ENCODE peak calls at places on chromosomes 3 and 15, in five cellular contexts. I, U, X, C and M are unnamed samples. For H3K4me1, the result is how much of the 10 kb centered on the place peaks cover.

GRCh38 chr3:171088984-171089754 is 62.6 kb upstream of the SLC2A2 start:
- DNase-seq in I (no peak), U (no peak), X (no peak), C (no peak), M (no peak)

GRCh38 chr15:52778457-52778856 is 11.7 kb downstream of the ONECUT1 start:
- DNase-seq in I (no peak), U (no peak), X (peak), C (no peak), M (no peak)

GRCh38 chr3:112499328-112499727 is at the start of gene BTLA:
- DNase-seq in I (peak), U (no peak), X (no peak), C (no peak), M (peak)

GRCh38 chr3:184620101-184620798 is 58.7 kb downstream of the EPHB3 start:
- DNase-seq in I (no peak), U (no peak), X (no peak), C (no peak), M (no peak)

GRCh38 chr3:29381595-29381994 is 100.7 kb downstream of the RBMS3 start:
- DNase-seq in I (no peak), U (no peak), X (no peak), C (no peak), M (no peak)

GRCh38 chr15:64137226-64137833 is 14.2 kb upstream of the SNX22 start:
- DNase-seq in I (peak), U (no peak), X (no peak), C (no peak), M (no peak)

GRCh38 chr3:13668136-13668535 is 119.2 kb downstream of the FBLN2 start:
- DNase-seq in I (no peak), U (no peak), X (no peak), C (no peak), M (no peak)

GRCh38 chr3:197590313-197590962 is 34.7 kb upstream of the BDH1 start:
- DNase-seq in I (no peak), U (no peak), X (no peak), C (peak), M (no peak)

GRCh38 chr3:20340324-20340928 is 154.4 kb upstream of the SGO1 start:
- DNase-seq in I (peak), U (peak), X (peak), C (peak), M (peak)

GRCh38 chr3:23600178-23600577 is 205.6 kb upstream of the UBE2E1 start:
- DNase-seq in I (no peak), U (no peak), X (no peak), C (no peak), M (no peak)

GRCh38 chr3:122085666-122086065 is 30.5 kb downstream of the CD86 start:
- DNase-seq in I (no peak), U (no peak), X (no peak), C (no peak), M (no peak)

GRCh38 chr15:70955151-70955550 is 62.5 kb downstream of the LRRC49 start:
- DNase-seq in I (no peak), U (no peak), X (no peak), C (no peak), M (no peak)

GRCh38 chr15:38828031-38828532 is 263.5 kb upstream of the RASGRP1 start:
- DNase-seq in I (no peak), U (no peak), X (no peak), C (no peak), M (no peak)

GRCh38 chr3:173027429-173027828 is 113.6 kb downstream of the SPATA16 start:
- DNase-seq in I (no peak), U (no peak), X (no peak), C (no peak), M (no peak)

GRCh38 chr3:143311096-143311495 is 191.5 kb downstream of the CHST2 start:
- DNase-seq in I (no peak), U (no peak), X (no peak), C (no peak), M (no peak)

GRCh38 chr15:73900129-73900712 is 26.0 kb upstream of the LOXL1 start:
- DNase-seq in I (no peak), U (no peak), X (no peak), C (no peak), M (no peak)

GRCh38 chr3:67109651-67110204 is 111.6 kb downstream of the KBTBD8 start:
- DNase-seq in I (peak), U (no peak), X (no peak), C (no peak), M (no peak)

GRCh38 chr3:100737334-100737733 is 28.0 kb downstream of the TFG start:
- DNase-seq in I (peak), U (no peak), X (no peak), C (no peak), M (no peak)

GRCh38 chr15:70362911-70363310 is 265.2 kb upstream of the TLE3 start:
- DNase-seq in I (peak), U (no peak), X (peak), C (no peak), M (no peak)

GRCh38 chr3:160401301-160402095 is 2.0 kb downstream of the SMC4 start:
- DNase-seq in I (peak), U (no peak), X (no peak), C (peak), M (no peak)

GRCh38 chr3:50274371-50275104 is 4.3 kb upstream of the LSMEM2 start:
- DNase-seq in I (peak), U (peak), X (peak), C (peak), M (peak)

GRCh38 chr15:64284037-64284436 is 71.9 kb downstream of the CSNK1G1 start:
- DNase-seq in I (no peak), U (no peak), X (no peak), C (no peak), M (no peak)

GRCh38 chr3:17065881-17066280 is 181.1 kb downstream of the PLCL2 start:
- DNase-seq in I (no peak), U (no peak), X (no peak), C (no peak), M (no peak)

DNA sequence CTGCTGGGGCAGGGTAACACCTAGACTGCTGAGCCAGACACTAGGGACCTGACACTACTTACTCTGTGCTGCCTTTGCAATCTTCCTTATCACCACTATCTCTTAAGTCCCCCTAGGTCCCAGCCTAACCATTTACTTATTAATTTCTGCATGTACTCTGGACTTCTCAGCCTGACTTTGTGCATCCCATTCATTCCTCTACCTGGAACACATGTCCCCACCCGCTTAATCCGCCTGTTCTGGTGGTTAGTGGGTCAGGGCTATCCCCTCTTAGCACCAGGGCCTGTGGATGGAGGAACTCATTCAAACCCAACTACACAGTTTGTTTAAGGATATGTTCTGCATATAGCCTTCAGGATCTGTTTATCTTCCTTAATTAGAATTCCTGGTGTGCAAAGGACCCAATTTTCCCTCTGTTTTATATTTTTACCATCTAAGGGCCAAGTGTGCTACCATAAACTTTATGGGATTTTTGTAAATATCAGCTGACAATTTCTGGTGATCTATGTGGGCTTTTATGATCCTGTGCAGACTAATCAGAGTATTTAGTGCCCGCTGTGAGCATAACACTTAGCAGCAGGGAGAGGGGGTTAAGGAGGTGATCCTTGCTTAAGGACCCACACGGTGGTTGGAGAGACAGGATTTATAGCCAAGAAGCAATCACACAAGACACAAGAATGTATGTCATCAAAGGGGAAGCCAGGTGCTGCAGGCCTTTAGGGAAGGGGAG is 4.8 kb upstream of the CACNA1D start:
- DNase-seq in I (no peak), U (no peak), X (no peak), C (no peak), M (no peak)
- H3K4me1 ChIP-seq in I (under half), U (under half), X (under half), C (under half), M (under half)

GRCh38 chr3:32423534-32423933 is 31.9 kb downstream of the CMTM7 start:
- DNase-seq in I (peak), U (no peak), X (no peak), C (no peak), M (no peak)

GRCh38 chr3:32421991-32422859 is 30.6 kb downstream of the CMTM7 start:
- DNase-seq in I (no peak), U (peak), X (no peak), C (peak), M (no peak)

GRCh38 chr3:32424581-32425250 is 33.1 kb downstream of the CMTM7 start:
- DNase-seq in I (peak), U (no peak), X (no peak), C (no peak), M (peak)

GRCh38 chr3:32422943-32423342 is 31.3 kb downstream of the CMTM7 start:
- DNase-seq in I (no peak), U (no peak), X (no peak), C (no peak), M (no peak)

GRCh38 chr3:32423956-32424558 is 32.4 kb downstream of the CMTM7 start:
- DNase-seq in I (peak), U (no peak), X (no peak), C (no peak), M (peak)
- H3K4me1 ChIP-seq in I (half or more), U (under half), X (under half), C (under half), M (half or more)

DNA sequence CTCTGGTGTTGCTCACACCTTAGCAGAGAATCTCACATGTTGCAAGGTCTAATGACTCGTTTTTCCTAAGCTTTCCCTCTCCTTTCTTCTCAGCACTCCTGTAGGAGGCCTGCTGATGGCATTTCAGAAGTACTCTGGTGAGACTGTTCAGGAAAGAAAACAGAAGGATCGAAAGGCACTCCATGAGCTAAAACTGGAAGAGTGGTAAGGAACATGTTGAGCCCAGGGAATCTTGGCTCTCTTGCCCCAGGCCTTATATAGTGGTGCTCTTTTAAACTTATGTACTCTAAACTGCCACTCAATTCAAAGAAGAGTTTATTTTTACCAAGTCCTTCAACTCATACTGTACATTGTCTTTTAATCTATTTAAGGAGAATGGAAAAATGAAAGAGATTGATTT is 18.8 kb downstream of the TIMMDC1 start:
- DNase-seq in I (no peak), U (peak), X (no peak), C (no peak), M (no peak)
- H3K4me1 ChIP-seq in I (under half), U (under half), X (under half), C (under half), M (under half)

GRCh38 chr3:65595222-65595996 is 443.3 kb downstream of the MAGI1 start:
- DNase-seq in I (no peak), U (no peak), X (no peak), C (no peak), M (no peak)

GRCh38 chr3:65588884-65589283 is 449.8 kb downstream of the MAGI1 start:
- DNase-seq in I (no peak), U (no peak), X (no peak), C (no peak), M (no peak)

GRCh38 chr3:65587650-65588439 is 450.9 kb downstream of the MAGI1 start:
- DNase-seq in I (no peak), U (no peak), X (no peak), C (no peak), M (no peak)

GRCh38 chr3:65593780-65594752 is 444.7 kb downstream of the MAGI1 start:
- DNase-seq in I (no peak), U (no peak), X (no peak), C (no peak), M (no peak)

GRCh38 chr3:65591313-65591712 is 447.4 kb downstream of the MAGI1 start:
- DNase-seq in I (no peak), U (no peak), X (no peak), C (no peak), M (no peak)
- H3K4me1 ChIP-seq in I (under half), U (under half), X (under half), C (under half), M (under half)

DNA sequence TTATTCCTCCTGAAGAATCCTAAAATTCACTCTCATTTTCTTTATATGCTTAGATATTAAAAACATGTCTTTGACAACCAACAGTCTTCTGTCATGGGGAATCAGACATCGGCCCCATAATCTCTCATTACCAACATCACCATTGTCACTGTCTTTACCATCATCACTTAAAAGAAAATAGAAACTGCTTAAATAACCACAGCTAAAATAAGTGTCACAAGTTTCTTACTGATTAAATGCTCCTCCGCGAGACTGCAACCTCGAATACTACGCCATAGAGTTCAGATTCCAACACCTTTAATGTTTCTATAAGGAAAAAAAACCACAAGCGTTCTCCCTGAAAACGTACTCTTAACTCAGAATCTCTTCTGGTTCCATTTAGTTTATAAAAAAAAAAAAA is 977.5 kb upstream of the CFAP20DC start:
- DNase-seq in I (no peak), U (no peak), X (no peak), C (no peak), M (no peak)
- H3K4me1 ChIP-seq in I (under half), U (under half), X (under half), C (under half), M (under half)

GRCh38 chr3:193851416-193851815 is 258.4 kb downstream of the OPA1 start:
- DNase-seq in I (no peak), U (no peak), X (no peak), C (no peak), M (no peak)
- H3K4me1 ChIP-seq in I (under half), U (under half), X (under half), C (under half), M (under half)

GRCh38 chr3:45984331-45985312 is 11.0 kb downstream of the FYCO1 start:
- DNase-seq in I (no peak), U (no peak), X (no peak), C (no peak), M (no peak)
- H3K4me1 ChIP-seq in I (under half), U (half or more), X (under half), C (under half), M (half or more)

GRCh38 chr3:187265461-187265955 is 26.0 kb downstream of the MASP1 start:
- DNase-seq in I (no peak), U (peak), X (no peak), C (no peak), M (no peak)

GRCh38 chr3:187264051-187264450 is 27.5 kb downstream of the MASP1 start:
- DNase-seq in I (no peak), U (no peak), X (no peak), C (no peak), M (no peak)

GRCh38 chr3:187263270-187263669 is 28.3 kb downstream of the MASP1 start:
- DNase-seq in I (no peak), U (no peak), X (no peak), C (no peak), M (no peak)

GRCh38 chr3:187266691-187267090 is 24.8 kb downstream of the MASP1 start:
- DNase-seq in I (no peak), U (no peak), X (no peak), C (no peak), M (no peak)

GRCh38 chr3:187264946-187265345 is 26.6 kb downstream of the MASP1 start:
- DNase-seq in I (no peak), U (no peak), X (no peak), C (no peak), M (no peak)
- H3K4me1 ChIP-seq in I (under half), U (under half), X (under half), C (under half), M (under half)

DNA sequence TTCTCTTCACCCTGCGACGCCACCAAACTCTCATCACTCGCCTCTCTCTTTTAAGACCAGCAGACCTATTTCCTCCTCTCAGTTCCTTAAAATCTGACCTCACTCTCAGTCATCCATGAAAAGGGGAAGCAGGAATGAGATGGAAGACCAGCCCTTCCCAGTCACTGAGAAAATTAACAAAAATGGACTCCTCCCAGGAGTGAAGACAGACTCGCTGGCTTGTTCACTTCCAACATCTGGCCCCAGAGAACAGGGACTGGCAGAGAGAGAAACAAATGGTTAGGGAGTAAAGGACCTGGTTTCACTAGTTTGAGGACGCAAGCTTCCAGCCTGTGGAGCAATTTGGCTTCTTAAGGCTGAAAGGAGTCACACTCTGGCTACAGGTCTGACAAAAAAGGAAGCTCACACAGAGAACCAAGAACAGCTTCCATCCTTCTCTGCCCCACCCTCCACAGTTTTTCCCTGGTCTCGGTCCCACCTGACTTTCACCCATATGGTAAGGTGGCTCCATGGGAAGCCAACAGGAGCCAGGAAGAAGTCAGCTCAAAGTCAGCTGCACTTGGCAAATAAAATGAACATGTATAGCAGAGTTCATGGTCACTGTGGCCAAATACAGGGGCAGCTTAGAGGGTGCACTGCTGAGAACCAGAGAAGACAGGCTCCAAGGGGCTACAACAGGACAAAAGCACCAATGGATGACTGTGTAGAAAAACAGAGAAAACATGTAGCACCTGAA is 57.2 kb downstream of the ITGB5 start:
- DNase-seq in I (no peak), U (no peak), X (no peak), C (no peak), M (no peak)
- H3K4me1 ChIP-seq in I (under half), U (under half), X (under half), C (under half), M (under half)